ENCODE peak calls at places on chromosomes 6 and 20, in ten cellular contexts. Z is pancreas; V is tibial artery; N is breast epithelium; C is CD8-positive, alpha-beta memory T cell; U is MM.1S; H is PC-9; J is CD4-positive, CD25-positive, alpha-beta regulatory T cell; D is Karpas-422; B is prostate gland. O is an unnamed sample.
A peak's percentile ranks its signal among the peaks of the same experiment; 100 is the strongest.

GRCh38 chr6:45681860-45682488 is 304.2 kb upstream of the SUPT3H start:
- DNase-seq in Z (no peak), V (no peak), N (no peak), C (peak; percentile 58), U (peak; percentile 98), H (peak; percentile 40), J (no peak), D (peak; percentile 95), B (no peak), O (no peak)

GRCh38 chr6:170205534-170206316 is 85.2 kb downstream of the DLL1 start:
- DNase-seq in Z (no peak), V (no peak), N (no peak), C (peak; percentile 17), U (no peak), H (no peak), J (no peak), D (no peak), B (peak; percentile 24), O (no peak)

GRCh38 chr20:44703956-44704488 is 11.1 kb upstream of the CCN5 start:
- DNase-seq in Z (no peak), V (peak; percentile 70), N (no peak), C (no peak), U (no peak), H (no peak), J (no peak), D (no peak), B (no peak), O (no peak)

GRCh38 chr6:147222160-147222838 is 18.1 kb downstream of the STXBP5 start:
- DNase-seq in Z (no peak), V (no peak), N (no peak), C (no peak), U (no peak), H (no peak), J (no peak), D (no peak), B (no peak), O (no peak)

GRCh38 chr6:163777379-163777686 is 362.8 kb downstream of the QKI start:
- DNase-seq in Z (no peak), V (no peak), N (no peak), C (no peak), U (no peak), H (no peak), J (no peak), D (no peak), B (no peak), O (no peak)

GRCh38 chr20:55615818-55616217 is 389.5 kb downstream of the CBLN4 start:
- DNase-seq in Z (no peak), V (no peak), N (no peak), C (no peak), U (no peak), H (no peak), J (no peak), D (no peak), B (no peak), O (no peak)

GRCh38 chr6:28751963-28752350 is 171.8 kb downstream of the TRIM27 start:
- DNase-seq in Z (no peak), V (no peak), N (no peak), C (no peak), U (no peak), H (no peak), J (no peak), D (no peak), B (no peak), O (no peak)

GRCh38 chr20:8018928-8019177 is 708 bp downstream of the TMX4 start:
- DNase-seq in Z (no peak), V (no peak), N (no peak), C (no peak), U (no peak), H (no peak), J (no peak), D (no peak), B (no peak), O (no peak)

GRCh38 chr6:167858842-167859520 is 32.3 kb downstream of the AFDN start:
- DNase-seq in Z (no peak), V (no peak), N (no peak), C (no peak), U (no peak), H (no peak), J (no peak), D (no peak), B (no peak), O (no peak)

GRCh38 chr6:167855825-167856425 is 29.2 kb downstream of the AFDN start:
- DNase-seq in Z (no peak), V (no peak), N (no peak), C (no peak), U (no peak), H (peak; percentile 35), J (no peak), D (no peak), B (no peak), O (no peak)

GRCh38 chr6:167856474-167856873 is 29.8 kb downstream of the AFDN start:
- DNase-seq in Z (no peak), V (no peak), N (no peak), C (no peak), U (no peak), H (no peak), J (no peak), D (no peak), B (no peak), O (no peak)

GRCh38 chr6:167856999-167857660 is 30.4 kb downstream of the AFDN start:
- DNase-seq in Z (no peak), V (no peak), N (no peak), C (no peak), U (no peak), H (no peak), J (no peak), D (no peak), B (no peak), O (no peak)

GRCh38 chr6:167858086-167858591 is 31.4 kb downstream of the AFDN start:
- DNase-seq in Z (no peak), V (no peak), N (no peak), C (no peak), U (no peak), H (no peak), J (no peak), D (no peak), B (no peak), O (no peak)
- H3K4me1 ChIP-seq in Z (peaks cover 40% of the 10 kb centered on the region), V (peaks cover 8% of the 10 kb centered on the region), N (no peaks in the 10 kb centered on the region), C (no peaks in the 10 kb centered on the region), U (no peaks in the 10 kb centered on the region), H (peaks cover 13% of the 10 kb centered on the region), J (no peaks in the 10 kb centered on the region), D (no peaks in the 10 kb centered on the region), B (no peaks in the 10 kb centered on the region), O (peaks cover 39% of the 10 kb centered on the region)

GRCh38 chr6:136552054-136552453 is 1.8 kb upstream of the MAP7 start:
- DNase-seq in Z (no peak), V (no peak), N (no peak), C (no peak), U (no peak), H (no peak), J (no peak), D (no peak), B (peak; percentile 25), O (no peak)

GRCh38 chr6:136550330-136551071 is at the start of gene MAP7:
- DNase-seq in Z (peak; percentile 96), V (peak; percentile 77), N (peak; percentile 87), C (peak; percentile 72), U (peak; percentile 90), H (peak; percentile 85), J (peak; percentile 58), D (no peak), B (peak; percentile 94), O (peak; percentile 72)

GRCh38 chr6:136551103-136551502 is 881 bp upstream of the MAP7 start:
- DNase-seq in Z (peak; percentile 23), V (no peak), N (no peak), C (no peak), U (no peak), H (no peak), J (no peak), D (no peak), B (peak; percentile 19), O (no peak)

GRCh38 chr6:136550045-136550329 is 235 bp downstream of the MAP7 start:
- DNase-seq in Z (no peak), V (no peak), N (no peak), C (no peak), U (no peak), H (no peak), J (no peak), D (no peak), B (no peak), O (no peak)

DNA sequence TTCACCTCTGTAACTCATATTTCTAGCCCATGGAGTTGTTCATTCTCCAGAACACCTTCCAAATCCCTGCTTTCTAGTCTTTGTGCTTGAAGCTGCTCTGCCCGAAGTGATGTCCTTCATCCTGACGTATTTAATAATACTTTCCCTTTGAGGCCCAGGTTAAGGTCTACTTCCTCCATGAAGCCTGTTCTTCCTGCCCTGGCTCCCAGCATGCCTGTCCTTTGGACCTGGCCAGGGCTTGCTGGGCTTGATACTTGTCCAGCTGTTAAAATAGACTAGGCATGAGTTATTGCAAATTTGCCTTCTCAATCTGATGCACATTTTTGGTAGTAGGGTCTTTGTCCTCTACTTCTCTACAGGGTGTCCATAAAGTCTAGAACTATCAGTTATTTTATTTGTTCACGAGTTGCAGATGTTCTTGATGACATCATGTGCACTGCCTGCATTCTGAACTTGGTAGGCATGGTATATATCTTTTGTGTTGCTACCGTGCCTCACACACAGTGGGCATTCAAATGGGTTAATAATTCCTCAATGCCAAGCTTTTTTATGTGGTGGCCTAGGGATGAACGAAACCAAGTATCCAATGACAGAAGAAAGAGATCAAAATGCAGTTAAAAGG is 3.1 kb upstream of the MAP7 start:
- DNase-seq in Z (no peak), V (no peak), N (no peak), C (no peak), U (no peak), H (no peak), J (no peak), D (no peak), B (no peak), O (no peak)
- H3K27ac ChIP-seq in Z (no peak overlapping the region), V (no peak overlapping the region), N (no peak overlapping the region), C (no peak overlapping the region), U (no peak overlapping the region), H (no peak overlapping the region), J (no peak overlapping the region), D (no peak overlapping the region), B (no peak overlapping the region), O (no peak overlapping the region)

GRCh38 chr20:59680148-59680650 is 75.9 kb downstream of the PHACTR3 start:
- DNase-seq in Z (no peak), V (no peak), N (no peak), C (no peak), U (no peak), H (no peak), J (no peak), D (peak; percentile 5), B (no peak), O (no peak)

GRCh38 chr20:59680852-59681251 is 76.5 kb downstream of the PHACTR3 start:
- DNase-seq in Z (no peak), V (no peak), N (no peak), C (no peak), U (no peak), H (no peak), J (no peak), D (peak; percentile 19), B (no peak), O (no peak)

GRCh38 chr20:59682603-59683002 is 78.3 kb downstream of the PHACTR3 start:
- DNase-seq in Z (no peak), V (no peak), N (no peak), C (no peak), U (no peak), H (no peak), J (no peak), D (no peak), B (no peak), O (no peak)

GRCh38 chr20:59684685-59685212 is 80.4 kb downstream of the PHACTR3 start:
- DNase-seq in Z (no peak), V (no peak), N (no peak), C (no peak), U (no peak), H (no peak), J (no peak), D (peak; percentile 4), B (no peak), O (no peak)

DNA sequence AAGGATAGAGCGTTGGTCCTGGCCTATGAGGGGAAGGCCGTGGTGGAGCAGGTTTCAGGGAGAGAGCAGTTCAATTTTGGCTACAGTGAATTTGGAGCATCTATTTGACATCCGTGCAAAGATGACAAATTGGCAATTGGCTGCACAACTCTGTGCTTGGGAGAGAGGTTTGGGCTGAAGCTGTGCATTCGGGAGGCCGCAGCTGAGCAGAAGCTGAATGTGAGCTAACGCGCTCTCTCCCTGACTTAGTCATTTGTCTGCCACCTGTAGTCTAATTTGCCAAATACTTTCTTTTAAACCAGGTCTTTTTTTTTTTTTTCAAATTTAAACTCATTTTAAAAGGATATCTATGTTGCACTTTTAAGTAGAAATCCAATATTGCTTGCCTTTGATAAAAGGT is 78.8 kb downstream of the PHACTR3 start:
- DNase-seq in Z (no peak), V (no peak), N (no peak), C (no peak), U (no peak), H (no peak), J (no peak), D (no peak), B (no peak), O (no peak)
- H3K9me3 ChIP-seq in Z (no peaks in the 10 kb centered on the region), V (no peaks in the 10 kb centered on the region), N (no peaks in the 10 kb centered on the region), C (no peaks in the 10 kb centered on the region), U (no peaks in the 10 kb centered on the region), H (no peaks in the 10 kb centered on the region), J (no peaks in the 10 kb centered on the region), D (no peaks in the 10 kb centered on the region), B (no peaks in the 10 kb centered on the region), O (no peaks in the 10 kb centered on the region)

GRCh38 chr20:53922901-53923314 is 147.5 kb downstream of the BCAS1 start:
- DNase-seq in Z (no peak), V (no peak), N (no peak), C (no peak), U (no peak), H (no peak), J (no peak), D (peak; percentile 83), B (no peak), O (no peak)
- H3K4me1 ChIP-seq in Z (peaks cover 5% of the 10 kb centered on the region), V (peaks cover 4% of the 10 kb centered on the region), N (no peaks in the 10 kb centered on the region), C (no peaks in the 10 kb centered on the region), U (peaks cover 11% of the 10 kb centered on the region), H (peaks cover 47% of the 10 kb centered on the region), J (peaks cover 5% of the 10 kb centered on the region), D (peaks cover 38% of the 10 kb centered on the region), B (no peaks in the 10 kb centered on the region), O (no peaks in the 10 kb centered on the region)

O was measured in psoas muscle.